ENCODE peak calls at places on chromosomes 11 and 22, in ten cellular contexts. N is PC-9, F is fibroblast of lung, X is GM12865, G is cardiac muscle cell, L is adrenal gland, U is GM13976, Z is ovary, A is cardiac fibroblast, M is psoas muscle. B is an unnamed sample.
A peak's percentile ranks its signal among the peaks of the same experiment; 100 is the strongest.

GRCh38 chr11:16512163-16512562 is 155.8 kb upstream of the SOX6 start:
- DNase-seq in U (no peak), G (no peak), N (no peak), X (no peak), L (no peak), F (peak; percentile 9), M (no peak), Z (no peak), A (no peak), B (no peak)

GRCh38 chr22:29503811-29504372 is 23.9 kb downstream of the NEFH start:
- DNase-seq in M (no peak), G (peak; percentile 75), L (peak; percentile 85), X (no peak), F (peak; percentile 74), N (no peak), Z (peak; percentile 59), A (peak; percentile 83), U (no peak), B (no peak)

GRCh38 chr11:34792814-34793241 is 123.4 kb downstream of the APIP start:
- DNase-seq in Z (no peak), U (no peak), X (no peak), G (no peak), A (no peak), N (no peak), L (peak; percentile 37), F (no peak), M (peak; percentile 63), B (no peak)

GRCh38 chr22:38347181-38347943 is 30.1 kb upstream of the CSNK1E start:
- DNase-seq in Z (no peak), M (no peak), A (no peak), U (no peak), X (no peak), G (no peak), F (no peak), L (peak; percentile 21), N (no peak), B (no peak)

GRCh38 chr11:65300621-65301290 is 13.9 kb upstream of the CDC42EP2 start:
- DNase-seq in Z (no peak), M (peak; percentile 20), L (no peak), N (no peak), A (no peak), G (no peak), U (no peak), F (no peak), X (no peak), B (no peak)

GRCh38 chr22:46737105-46737975 is 712 bp downstream of the CERK start:
- DNase-seq in X (peak; percentile 78), M (peak; percentile 70), U (peak; percentile 74), Z (peak; percentile 62), G (peak; percentile 66), A (peak; percentile 33), L (no peak), N (no peak), F (peak; percentile 39), B (peak; percentile 40)

GRCh38 chr11:116173946-116174911 is 598.6 kb downstream of the BUD13 start:
- DNase-seq in M (no peak), G (no peak), Z (no peak), N (no peak), F (no peak), L (no peak), U (no peak), A (no peak), X (no peak), B (peak; percentile 2)

GRCh38 chr11:115418081-115418480 is 86.1 kb downstream of the CADM1 start:
- DNase-seq in L (no peak), G (no peak), U (no peak), A (no peak), X (peak; percentile 9), M (no peak), F (no peak), N (no peak), Z (no peak), B (no peak)

GRCh38 chr11:130472434-130472961 is 24.1 kb downstream of the ADAMTS15 start:
- DNase-seq in F (no peak), M (no peak), X (no peak), G (no peak), Z (no peak), L (no peak), U (peak; percentile 24), N (no peak), A (no peak), B (no peak)

GRCh38 chr11:79060534-79060933 is 380.3 kb downstream of the TENM4 start:
- DNase-seq in A (no peak), Z (no peak), N (no peak), F (no peak), M (no peak), G (no peak), X (no peak), L (no peak), U (no peak), B (no peak)

GRCh38 chr11:88656315-88656714 is 318.8 kb upstream of the CTSC start:
- DNase-seq in X (peak; percentile 1), F (no peak), A (no peak), U (no peak), Z (no peak), L (no peak), G (no peak), N (no peak), M (no peak), B (no peak)

GRCh38 chr22:42150727-42151590 is 20.3 kb upstream of the CYP2D6 start:
- DNase-seq in N (no peak), G (no peak), L (no peak), F (no peak), A (no peak), Z (no peak), U (no peak), M (no peak), X (no peak), B (no peak)

GRCh38 chr11:79098096-79098495 is 342.7 kb downstream of the TENM4 start:
- DNase-seq in Z (no peak), N (no peak), L (no peak), M (no peak), X (no peak), G (no peak), U (no peak), A (no peak), F (no peak), B (no peak)

GRCh38 chr11:89235976-89236375 is 58.3 kb downstream of the TYR start:
- DNase-seq in A (no peak), G (no peak), M (no peak), Z (no peak), U (no peak), L (no peak), X (no peak), N (no peak), F (peak; percentile 67), B (no peak)

GRCh38 chr11:108561535-108561991 is 32.0 kb downstream of the EXPH5 start:
- DNase-seq in M (no peak), Z (no peak), N (no peak), U (no peak), X (no peak), F (peak; percentile 82), A (peak; percentile 17), L (no peak), G (no peak), B (no peak)

GRCh38 chr11:35367491-35367890 is 51.9 kb downstream of the SLC1A2 start:
- DNase-seq in F (peak; percentile 82), A (peak; percentile 78), X (no peak), Z (no peak), N (no peak), M (no peak), L (peak; percentile 60), U (no peak), G (no peak), B (no peak)

GRCh38 chr11:32374261-32374711 is 61.1 kb downstream of the WT1 start:
- DNase-seq in A (peak; percentile 51), N (no peak), F (no peak), G (peak; percentile 74), X (peak; percentile 80), M (no peak), U (peak; percentile 74), L (peak; percentile 23), Z (peak; percentile 62), B (peak; percentile 75)
- TF ChIP-seq CTCF in A (peak; percentile 51), N (peak; percentile 80), F (peak; percentile 75), G (peak; percentile 71), X (peak; percentile 77), M (no peak), U (peak; percentile 42), L (peak; percentile 31), Z (no peak), B (peak; percentile 75)

DNA sequence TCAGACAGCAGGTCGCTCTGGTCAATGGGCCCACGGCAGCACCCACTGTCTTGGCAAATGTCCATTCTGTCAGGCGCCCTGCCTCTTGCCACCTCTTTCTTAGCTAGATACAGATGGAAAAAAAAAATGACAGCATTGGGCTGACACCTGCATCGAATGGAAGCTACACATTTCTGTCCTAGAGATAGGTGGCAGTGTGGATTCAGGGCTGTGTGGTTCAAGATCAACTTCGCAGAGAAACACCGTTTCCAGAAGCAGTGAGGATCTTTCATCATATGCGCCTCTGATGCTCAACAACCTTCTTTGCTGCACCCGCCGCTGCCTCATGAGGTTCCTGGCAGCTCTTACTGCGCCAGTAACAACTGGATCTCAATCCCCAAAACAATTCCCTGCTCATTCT is 236.3 kb downstream of the KIRREL3 start:
- DNase-seq in M (no peak), G (no peak), Z (no peak), A (no peak), F (peak; percentile 5), X (peak; percentile 10), L (no peak), N (no peak), U (no peak), B (no peak)
- TF ChIP-seq CTCF in M (no peak), G (no peak), Z (no peak), A (no peak), F (no peak), X (peak; percentile 10), L (no peak), N (no peak), U (no peak), B (no peak)

DNA sequence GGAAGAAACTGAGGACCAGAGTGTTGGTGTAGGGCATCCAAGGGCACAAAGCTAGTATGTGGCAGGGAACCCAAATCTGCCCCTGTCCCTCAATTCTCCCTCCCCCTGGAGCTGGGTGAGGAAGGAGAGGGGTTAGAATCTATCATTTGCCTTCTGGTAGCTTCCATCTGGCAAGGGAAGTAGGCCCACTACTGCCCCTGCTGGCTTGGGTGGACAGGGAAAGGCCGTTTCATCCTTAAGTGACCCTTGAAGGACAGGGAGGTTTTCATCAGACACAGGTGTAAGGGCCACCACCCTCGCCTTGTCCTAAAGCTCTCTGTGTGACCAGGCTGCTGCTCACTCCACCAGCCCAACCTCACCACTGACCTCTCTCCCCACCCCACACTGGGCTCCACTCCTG is 22.1 kb downstream of the NECTIN1 start:
- DNase-seq in U (no peak), M (no peak), G (no peak), A (no peak), Z (no peak), X (no peak), N (no peak), L (no peak), F (no peak), B (peak; percentile 34)
- TF ChIP-seq CTCF in U (no peak), M (no peak), G (peak; percentile 31), A (peak; percentile 26), Z (no peak), X (no peak), N (peak; percentile 39), L (no peak), F (peak; percentile 30), B (no peak)

DNA sequence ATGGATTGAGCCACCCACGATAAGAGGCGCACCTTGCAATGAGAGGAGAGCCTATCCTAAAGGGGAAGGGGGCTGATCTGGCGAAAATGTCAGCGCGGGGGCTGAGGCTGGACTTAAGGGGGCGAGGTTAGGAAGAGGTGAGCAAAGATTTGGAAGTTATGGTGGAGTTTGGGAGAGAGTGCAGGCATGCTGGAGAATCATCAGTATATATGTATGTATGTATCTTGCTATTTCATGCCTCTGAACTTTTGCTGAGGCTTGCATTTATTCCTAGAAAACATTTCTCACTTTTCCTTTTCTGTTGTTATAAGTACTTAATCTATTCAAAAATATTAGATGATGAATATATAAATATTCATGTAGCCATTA is 17.2 kb upstream of the THRSP start:
- DNase-seq in A (no peak), X (no peak), Z (no peak), F (no peak), L (no peak), M (no peak), G (no peak), N (no peak), U (no peak), B (no peak)
- TF ChIP-seq CTCF in A (no peak), X (no peak), Z (no peak), F (no peak), L (no peak), M (no peak), G (no peak), N (peak; percentile 36), U (no peak), B (no peak)